ENCODE peak calls at places on chromosomes 2 and 18, in eight cellular contexts. One of them, this sample, is unnamed.
A peak's percentile ranks its signal among the peaks of the same experiment; 100 is the strongest.

GRCh38 chr2:28359222-28360065 is 33.2 kb upstream of the FOSL2 start:
- DNase-seq in IMR-90: peak; percentile 66
- DNase-seq in testis: peak; percentile 44
- DNase-seq in HepG2: peak; percentile 69
- DNase-seq in spleen: peak; percentile 90
- DNase-seq in A549: no peak
- DNase-seq in heart left ventricle: no peak
- DNase-seq in HCT116: no peak
- DNase-seq in this sample: peak; percentile 89

GRCh38 chr18:25099838-25100393 is 252.1 kb downstream of the ZNF521 start:
- DNase-seq in HCT116: no peak
- DNase-seq in HepG2: no peak
- DNase-seq in A549: no peak
- DNase-seq in testis: peak; percentile 25
- DNase-seq in heart left ventricle: no peak
- DNase-seq in IMR-90: peak; percentile 40
- DNase-seq in spleen: no peak
- DNase-seq in this sample: no peak

GRCh38 chr2:9826208-9826607 is 17.1 kb upstream of the TAF1B start:
- DNase-seq in spleen: no peak
- DNase-seq in HCT116: no peak
- DNase-seq in A549: no peak
- DNase-seq in IMR-90: no peak
- DNase-seq in heart left ventricle: no peak
- DNase-seq in testis: no peak
- DNase-seq in HepG2: no peak
- DNase-seq in this sample: no peak

GRCh38 chr2:46569061-46569560 is 89.7 kb downstream of the TMEM247 start:
- DNase-seq in A549: no peak
- DNase-seq in HCT116: no peak
- DNase-seq in HepG2: no peak
- DNase-seq in spleen: no peak
- DNase-seq in testis: peak; percentile 26
- DNase-seq in heart left ventricle: no peak
- DNase-seq in IMR-90: peak; percentile 58
- DNase-seq in this sample: no peak

GRCh38 chr2:38105911-38106310 is 30.0 kb upstream of the CYP1B1 start:
- DNase-seq in heart left ventricle: no peak
- DNase-seq in HepG2: no peak
- DNase-seq in testis: no peak
- DNase-seq in HCT116: no peak
- DNase-seq in spleen: no peak
- DNase-seq in A549: no peak
- DNase-seq in IMR-90: no peak
- DNase-seq in this sample: no peak

GRCh38 chr2:187586091-187586632 is 31.9 kb upstream of the TFPI start:
- DNase-seq in HCT116: no peak
- DNase-seq in A549: no peak
- DNase-seq in spleen: no peak
- DNase-seq in testis: no peak
- DNase-seq in IMR-90: peak; percentile 50
- DNase-seq in HepG2: peak; percentile 35
- DNase-seq in heart left ventricle: no peak
- DNase-seq in this sample: no peak

GRCh38 chr18:79546781-79547272 is 132.8 kb upstream of the CTDP1 start:
- DNase-seq in IMR-90: no peak
- DNase-seq in heart left ventricle: peak; percentile 37
- DNase-seq in A549: no peak
- DNase-seq in HepG2: no peak
- DNase-seq in spleen: peak; percentile 70
- DNase-seq in testis: no peak
- DNase-seq in HCT116: no peak
- DNase-seq in this sample: no peak

GRCh38 chr2:186426153-186427016 is 59.7 kb upstream of the ZC3H15 start:
- DNase-seq in heart left ventricle: no peak
- DNase-seq in HCT116: no peak
- DNase-seq in IMR-90: no peak
- DNase-seq in HepG2: peak; percentile 46
- DNase-seq in A549: no peak
- DNase-seq in spleen: no peak
- DNase-seq in testis: no peak
- DNase-seq in this sample: no peak

GRCh38 chr2:96964221-96964905 is 22.0 kb downstream of the FAM178B start:
- DNase-seq in A549: no peak
- DNase-seq in spleen: peak; percentile 32
- DNase-seq in HCT116: no peak
- DNase-seq in HepG2: no peak
- DNase-seq in testis: no peak
- DNase-seq in heart left ventricle: no peak
- DNase-seq in IMR-90: no peak
- DNase-seq in this sample: no peak

GRCh38 chr2:24076849-24077534 is 866 bp upstream of the SF3B6 start:
- DNase-seq in heart left ventricle: peak; percentile 71
- DNase-seq in spleen: no peak
- DNase-seq in A549: no peak
- DNase-seq in testis: no peak
- DNase-seq in IMR-90: no peak
- DNase-seq in HCT116: no peak
- DNase-seq in HepG2: no peak
- DNase-seq in this sample: no peak

GRCh38 chr2:43075054-43075593 is 151.3 kb downstream of the ZFP36L2 start:
- DNase-seq in testis: peak; percentile 62
- DNase-seq in A549: peak; percentile 79
- DNase-seq in IMR-90: peak; percentile 99
- DNase-seq in HepG2: peak; percentile 76
- DNase-seq in HCT116: no peak
- DNase-seq in heart left ventricle: peak; percentile 88
- DNase-seq in spleen: peak; percentile 71
- DNase-seq in this sample: peak; percentile 60

GRCh38 chr2:36507408-36507812 is 90.6 kb downstream of the FEZ2 start:
- DNase-seq in HepG2: peak; percentile 79
- DNase-seq in A549: peak; percentile 72
- DNase-seq in heart left ventricle: no peak
- DNase-seq in spleen: no peak
- DNase-seq in HCT116: peak; percentile 27
- DNase-seq in testis: peak; percentile 69
- DNase-seq in IMR-90: peak; percentile 65
- DNase-seq in this sample: no peak

GRCh38 chr2:70086278-70086837 is 919 bp upstream of the PCBP1 start:
- DNase-seq in HepG2: peak; percentile 96
- DNase-seq in HCT116: peak; percentile 61
- DNase-seq in A549: peak; percentile 94
- DNase-seq in testis: peak; percentile 86
- DNase-seq in IMR-90: peak; percentile 82
- DNase-seq in heart left ventricle: peak; percentile 88
- DNase-seq in spleen: peak; percentile 95
- DNase-seq in this sample: no peak
- H3K4me1 ChIP-seq in HepG2: peaks cover 56% of the 10 kb centered on the region
- H3K4me1 ChIP-seq in HCT116: peaks cover 42% of the 10 kb centered on the region
- H3K4me1 ChIP-seq in A549: peaks cover 30% of the 10 kb centered on the region
- H3K4me1 ChIP-seq in testis: peaks cover 37% of the 10 kb centered on the region
- H3K4me1 ChIP-seq in IMR-90: peaks cover 6% of the 10 kb centered on the region
- H3K4me1 ChIP-seq in heart left ventricle: peaks cover 43% of the 10 kb centered on the region
- H3K4me1 ChIP-seq in spleen: peaks cover 33% of the 10 kb centered on the region
- H3K4me1 ChIP-seq in this sample: peaks cover 51% of the 10 kb centered on the region

GRCh38 chr2:3325458-3326181 is 52.0 kb downstream of the EIPR1 start:
- DNase-seq in heart left ventricle: no peak
- DNase-seq in spleen: peak; percentile 51
- DNase-seq in HCT116: no peak
- DNase-seq in HepG2: no peak
- DNase-seq in testis: no peak
- DNase-seq in A549: no peak
- DNase-seq in IMR-90: no peak
- DNase-seq in this sample: no peak

GRCh38 chr2:3326182-3326537 is 51.5 kb downstream of the EIPR1 start:
- DNase-seq in HepG2: no peak
- DNase-seq in HCT116: no peak
- DNase-seq in heart left ventricle: no peak
- DNase-seq in testis: no peak
- DNase-seq in A549: no peak
- DNase-seq in spleen: no peak
- DNase-seq in IMR-90: no peak
- DNase-seq in this sample: no peak

GRCh38 chr2:3324036-3324386 is 53.6 kb downstream of the EIPR1 start:
- DNase-seq in spleen: no peak
- DNase-seq in A549: no peak
- DNase-seq in testis: no peak
- DNase-seq in heart left ventricle: no peak
- DNase-seq in IMR-90: no peak
- DNase-seq in HCT116: no peak
- DNase-seq in HepG2: no peak
- DNase-seq in this sample: no peak

GRCh38 chr2:3323360-3324035 is 54.1 kb downstream of the EIPR1 start:
- DNase-seq in A549: no peak
- DNase-seq in IMR-90: no peak
- DNase-seq in HepG2: no peak
- DNase-seq in HCT116: no peak
- DNase-seq in spleen: peak; percentile 44
- DNase-seq in heart left ventricle: no peak
- DNase-seq in testis: no peak
- DNase-seq in this sample: no peak

DNA sequence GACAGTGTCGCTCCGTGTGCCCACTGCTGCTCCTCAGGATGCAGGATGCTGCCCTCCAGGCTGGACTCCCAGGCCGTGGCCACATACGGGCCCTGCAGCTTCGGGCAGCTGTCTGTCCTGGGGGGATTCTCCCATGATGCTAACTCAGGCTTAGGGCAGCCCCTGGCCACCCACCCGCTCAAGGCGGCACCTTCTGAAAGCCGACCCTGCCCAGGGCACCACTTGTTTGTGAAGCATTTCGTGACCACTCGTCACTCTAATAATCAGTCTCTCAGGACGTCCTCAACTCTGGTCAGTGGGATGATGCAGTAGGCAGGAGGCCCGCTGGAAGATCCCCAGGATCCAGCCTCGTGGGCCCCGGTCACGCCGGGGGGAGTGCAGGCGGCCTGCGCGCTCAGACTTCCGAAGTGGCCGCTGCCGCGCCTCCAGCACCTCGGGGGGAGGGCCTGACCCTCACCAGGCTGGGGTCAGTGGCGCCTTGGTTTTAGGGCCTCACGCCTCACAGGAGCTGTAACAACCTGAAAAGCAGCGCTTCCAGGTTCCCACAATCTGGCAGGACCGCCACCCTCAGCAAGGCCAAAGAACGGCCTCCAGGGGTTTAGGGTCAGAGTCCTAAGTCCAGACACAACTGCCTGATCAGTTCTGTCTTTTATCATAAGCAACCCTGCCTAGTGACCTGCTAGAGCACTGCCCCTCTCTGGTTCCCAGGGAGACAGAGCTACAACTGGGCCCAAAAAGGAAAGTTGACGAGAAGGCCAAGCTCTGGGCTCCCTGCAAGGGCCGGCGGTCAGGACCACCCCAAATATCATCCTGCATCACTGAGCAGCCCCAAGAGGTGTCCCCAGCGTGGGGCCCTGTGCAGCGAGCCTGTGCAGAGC is 53.0 kb downstream of the EIPR1 start:
- DNase-seq in HCT116: no peak
- DNase-seq in HepG2: peak; percentile 75
- DNase-seq in A549: no peak
- DNase-seq in IMR-90: no peak
- DNase-seq in spleen: peak; percentile 67
- DNase-seq in heart left ventricle: no peak
- DNase-seq in testis: no peak
- DNase-seq in this sample: no peak
- H3K4me3 ChIP-seq in HCT116: no peak overlapping the region
- H3K4me3 ChIP-seq in HepG2: peak overlapping the region; percentile 14
- H3K4me3 ChIP-seq in A549: no peak overlapping the region
- H3K4me3 ChIP-seq in IMR-90: no peak overlapping the region
- H3K4me3 ChIP-seq in spleen: no peak overlapping the region
- H3K4me3 ChIP-seq in heart left ventricle: no peak overlapping the region
- H3K4me3 ChIP-seq in testis: no peak overlapping the region
- H3K4me3 ChIP-seq in this sample: no peak overlapping the region

GRCh38 chr18:13616525-13617035 is 109.8 kb downstream of the FAM210A start:
- DNase-seq in A549: no peak
- DNase-seq in heart left ventricle: no peak
- DNase-seq in HCT116: no peak
- DNase-seq in HepG2: no peak
- DNase-seq in testis: no peak
- DNase-seq in IMR-90: no peak
- DNase-seq in spleen: peak; percentile 73
- DNase-seq in this sample: no peak

GRCh38 chr18:13616041-13616440 is 110.3 kb downstream of the FAM210A start:
- DNase-seq in IMR-90: no peak
- DNase-seq in HCT116: no peak
- DNase-seq in A549: no peak
- DNase-seq in HepG2: no peak
- DNase-seq in spleen: no peak
- DNase-seq in testis: no peak
- DNase-seq in heart left ventricle: no peak
- DNase-seq in this sample: no peak

GRCh38 chr18:13619505-13620205 is 106.7 kb downstream of the FAM210A start:
- DNase-seq in heart left ventricle: no peak
- DNase-seq in HepG2: no peak
- DNase-seq in spleen: peak; percentile 79
- DNase-seq in IMR-90: no peak
- DNase-seq in testis: peak; percentile 4
- DNase-seq in HCT116: no peak
- DNase-seq in A549: no peak
- DNase-seq in this sample: no peak

GRCh38 chr18:13618760-13619438 is 107.5 kb downstream of the FAM210A start:
- DNase-seq in spleen: peak; percentile 67
- DNase-seq in testis: peak; percentile 8
- DNase-seq in heart left ventricle: no peak
- DNase-seq in IMR-90: no peak
- DNase-seq in HCT116: no peak
- DNase-seq in HepG2: no peak
- DNase-seq in A549: no peak
- DNase-seq in this sample: peak; percentile 41

DNA sequence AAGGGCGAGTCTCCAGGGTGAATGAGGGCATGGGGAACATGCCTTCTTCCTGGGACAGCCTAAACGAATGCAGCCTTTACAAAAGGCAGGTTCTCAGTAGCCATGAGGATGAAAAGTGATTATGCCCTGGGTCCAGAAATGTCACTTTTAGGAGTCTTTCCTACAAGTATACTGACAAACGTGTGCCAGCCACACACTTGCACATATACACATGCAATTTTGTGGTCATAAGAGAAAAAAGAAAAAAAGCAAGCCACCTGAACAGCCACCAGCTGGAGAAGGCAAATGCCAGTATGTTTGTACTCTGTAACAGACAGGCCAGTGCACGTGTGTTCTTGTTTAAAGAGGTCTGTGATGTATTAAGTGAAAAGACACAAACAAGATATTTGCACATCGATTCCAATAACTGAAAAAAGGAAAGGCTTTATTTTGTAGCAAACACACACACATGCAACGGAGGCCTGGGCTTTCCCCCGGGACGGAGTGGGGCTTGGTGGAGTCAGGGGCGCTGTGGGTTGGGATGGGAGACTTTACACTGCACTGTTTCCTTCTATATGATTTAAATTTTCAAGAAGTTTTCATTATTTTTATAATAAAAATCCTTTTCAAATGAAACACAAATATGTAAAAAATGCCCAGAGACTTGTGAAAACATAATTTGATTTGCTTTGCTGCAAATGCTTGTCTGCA is 108.4 kb downstream of the FAM210A start:
- DNase-seq in spleen: no peak
- DNase-seq in HepG2: no peak
- DNase-seq in testis: no peak
- DNase-seq in A549: no peak
- DNase-seq in HCT116: no peak
- DNase-seq in IMR-90: no peak
- DNase-seq in heart left ventricle: no peak
- DNase-seq in this sample: no peak
- TF ChIP-seq POLR2A in spleen: no peak
- TF ChIP-seq POLR2A in HepG2: no peak
- TF ChIP-seq POLR2A in testis: no peak
- TF ChIP-seq POLR2A in A549: no peak
- TF ChIP-seq POLR2A in HCT116: no peak
- TF ChIP-seq POLR2A in IMR-90: no peak
- TF ChIP-seq POLR2A in heart left ventricle: no peak
- TF ChIP-seq POLR2A in this sample: no peak

GRCh38 chr18:986552-986951 is 81.9 kb downstream of the ADCYAP1 start:
- DNase-seq in spleen: no peak
- DNase-seq in testis: no peak
- DNase-seq in heart left ventricle: no peak
- DNase-seq in A549: no peak
- DNase-seq in IMR-90: no peak
- DNase-seq in HepG2: no peak
- DNase-seq in HCT116: no peak
- DNase-seq in this sample: no peak
- H3K4me1 ChIP-seq in spleen: no peaks in the 10 kb centered on the region
- H3K4me1 ChIP-seq in testis: no peaks in the 10 kb centered on the region
- H3K4me1 ChIP-seq in heart left ventricle: peaks cover 8% of the 10 kb centered on the region
- H3K4me1 ChIP-seq in A549: no peaks in the 10 kb centered on the region
- H3K4me1 ChIP-seq in IMR-90: no peaks in the 10 kb centered on the region
- H3K4me1 ChIP-seq in HepG2: no peaks in the 10 kb centered on the region
- H3K4me1 ChIP-seq in HCT116: no peaks in the 10 kb centered on the region
- H3K4me1 ChIP-seq in this sample: no peaks in the 10 kb centered on the region

This sample was measured in Peyer's patch.